ENCODE peak calls at places on chromosomes 5 and 9, in six cellular contexts. One of them, this sample, is unnamed.

GRCh38 chr9:79129865-79130480 is 441.8 kb upstream of the TLE4 start:
- DNase-seq in H1: no peak
- DNase-seq in body of pancreas: peak; percentile 64
- DNase-seq in CD8-positive, alpha-beta T cell: no peak
- DNase-seq in pancreas: peak; percentile 64
- DNase-seq in OCI-LY7: peak; percentile 7
- DNase-seq in this sample: no peak

GRCh38 chr5:125499969-125500368 is 753.5 kb upstream of the ZNF608 start:
- DNase-seq in H1: no peak
- DNase-seq in body of pancreas: no peak
- DNase-seq in CD8-positive, alpha-beta T cell: no peak
- DNase-seq in pancreas: no peak
- DNase-seq in OCI-LY7: no peak
- DNase-seq in this sample: no peak

GRCh38 chr5:132971483-132972435 is 8.3 kb upstream of the AFF4 start:
- DNase-seq in H1: no peak
- DNase-seq in body of pancreas: no peak
- DNase-seq in CD8-positive, alpha-beta T cell: no peak
- DNase-seq in pancreas: no peak
- DNase-seq in OCI-LY7: no peak
- DNase-seq in this sample: no peak

GRCh38 chr9:132125944-132126720 is 35.7 kb upstream of the NTNG2 start:
- DNase-seq in H1: no peak
- DNase-seq in body of pancreas: no peak
- DNase-seq in CD8-positive, alpha-beta T cell: no peak
- DNase-seq in pancreas: no peak
- DNase-seq in OCI-LY7: no peak
- DNase-seq in this sample: peak; percentile 31

GRCh38 chr9:38360880-38361836 is 31.3 kb upstream of the ALDH1B1 start:
- DNase-seq in H1: no peak
- DNase-seq in body of pancreas: no peak
- DNase-seq in CD8-positive, alpha-beta T cell: no peak
- DNase-seq in pancreas: no peak
- DNase-seq in OCI-LY7: no peak
- DNase-seq in this sample: no peak

GRCh38 chr5:82396396-82396795 is 118.2 kb upstream of the RPS23 start:
- DNase-seq in H1: no peak
- DNase-seq in body of pancreas: no peak
- DNase-seq in CD8-positive, alpha-beta T cell: no peak
- DNase-seq in pancreas: no peak
- DNase-seq in OCI-LY7: no peak
- DNase-seq in this sample: no peak

GRCh38 chr9:131361202-131361833 is 32.6 kb upstream of the PRRC2B start:
- DNase-seq in H1: no peak
- DNase-seq in body of pancreas: no peak
- DNase-seq in CD8-positive, alpha-beta T cell: no peak
- DNase-seq in pancreas: no peak
- DNase-seq in OCI-LY7: no peak
- DNase-seq in this sample: no peak

GRCh38 chr5:147481857-147482256 is 28.0 kb downstream of the DPYSL3 start:
- DNase-seq in H1: no peak
- DNase-seq in body of pancreas: no peak
- DNase-seq in CD8-positive, alpha-beta T cell: no peak
- DNase-seq in pancreas: no peak
- DNase-seq in OCI-LY7: no peak
- DNase-seq in this sample: no peak

GRCh38 chr5:56490971-56491468 is 257.9 kb upstream of the ANKRD55 start:
- DNase-seq in H1: no peak
- DNase-seq in body of pancreas: no peak
- DNase-seq in CD8-positive, alpha-beta T cell: no peak
- DNase-seq in pancreas: no peak
- DNase-seq in OCI-LY7: no peak
- DNase-seq in this sample: peak; percentile 36

GRCh38 chr9:14260101-14260500 is 53.8 kb downstream of the NFIB start:
- DNase-seq in H1: no peak
- DNase-seq in body of pancreas: no peak
- DNase-seq in CD8-positive, alpha-beta T cell: no peak
- DNase-seq in pancreas: no peak
- DNase-seq in OCI-LY7: no peak
- DNase-seq in this sample: no peak

GRCh38 chr9:73143606-73144328 is 7.9 kb upstream of the ANXA1 start:
- DNase-seq in H1: no peak
- DNase-seq in body of pancreas: no peak
- DNase-seq in CD8-positive, alpha-beta T cell: no peak
- DNase-seq in pancreas: no peak
- DNase-seq in OCI-LY7: no peak
- DNase-seq in this sample: no peak

GRCh38 chr9:109286571-109286977 is 34.3 kb downstream of the EPB41L4B start:
- DNase-seq in H1: no peak
- DNase-seq in body of pancreas: no peak
- DNase-seq in CD8-positive, alpha-beta T cell: no peak
- DNase-seq in pancreas: no peak
- DNase-seq in OCI-LY7: no peak
- DNase-seq in this sample: no peak

GRCh38 chr9:16664211-16664610 is 206.3 kb downstream of the BNC2 start:
- DNase-seq in H1: no peak
- DNase-seq in body of pancreas: no peak
- DNase-seq in CD8-positive, alpha-beta T cell: no peak
- DNase-seq in pancreas: no peak
- DNase-seq in OCI-LY7: no peak
- DNase-seq in this sample: no peak

GRCh38 chr9:20395671-20396070 is 226.6 kb downstream of the MLLT3 start:
- DNase-seq in H1: no peak
- DNase-seq in body of pancreas: no peak
- DNase-seq in CD8-positive, alpha-beta T cell: no peak
- DNase-seq in pancreas: no peak
- DNase-seq in OCI-LY7: no peak
- DNase-seq in this sample: no peak

GRCh38 chr5:34487202-34487879 is 168.8 kb upstream of the RAI14 start:
- DNase-seq in H1: no peak
- DNase-seq in body of pancreas: peak; percentile 48
- DNase-seq in CD8-positive, alpha-beta T cell: no peak
- DNase-seq in pancreas: peak; percentile 61
- DNase-seq in OCI-LY7: no peak
- DNase-seq in this sample: no peak

GRCh38 chr5:93100433-93100832 is 480.6 kb downstream of the NR2F1-AS1 start:
- DNase-seq in H1: no peak
- DNase-seq in body of pancreas: no peak
- DNase-seq in CD8-positive, alpha-beta T cell: no peak
- DNase-seq in pancreas: no peak
- DNase-seq in OCI-LY7: no peak
- DNase-seq in this sample: no peak

GRCh38 chr5:149497357-149497756 is 53.9 kb downstream of the CSNK1A1 start:
- DNase-seq in H1: no peak
- DNase-seq in body of pancreas: no peak
- DNase-seq in CD8-positive, alpha-beta T cell: no peak
- DNase-seq in pancreas: no peak
- DNase-seq in OCI-LY7: no peak
- DNase-seq in this sample: no peak

GRCh38 chr5:74935752-74936091 is 69.5 kb upstream of the FAM169A start:
- DNase-seq in H1: no peak
- DNase-seq in body of pancreas: no peak
- DNase-seq in CD8-positive, alpha-beta T cell: no peak
- DNase-seq in pancreas: no peak
- DNase-seq in OCI-LY7: no peak
- DNase-seq in this sample: no peak

GRCh38 chr5:62354028-62354874 is 48.2 kb downstream of the KIF2A start:
- DNase-seq in H1: no peak
- DNase-seq in body of pancreas: no peak
- DNase-seq in CD8-positive, alpha-beta T cell: no peak
- DNase-seq in pancreas: no peak
- DNase-seq in OCI-LY7: peak; percentile 67
- DNase-seq in this sample: peak; percentile 59

GRCh38 chr5:77843570-77844407 is 67.7 kb upstream of the TBCA start:
- DNase-seq in H1: no peak
- DNase-seq in body of pancreas: no peak
- DNase-seq in CD8-positive, alpha-beta T cell: no peak
- DNase-seq in pancreas: no peak
- DNase-seq in OCI-LY7: no peak
- DNase-seq in this sample: no peak

GRCh38 chr5:16773990-16774389 is 157.2 kb upstream of the RETREG1 start:
- DNase-seq in H1: no peak
- DNase-seq in body of pancreas: peak; percentile 66
- DNase-seq in CD8-positive, alpha-beta T cell: no peak
- DNase-seq in pancreas: peak; percentile 69
- DNase-seq in OCI-LY7: no peak
- DNase-seq in this sample: no peak

GRCh38 chr5:26959290-26959689 is 79.1 kb downstream of the CDH9 start:
- DNase-seq in H1: no peak
- DNase-seq in body of pancreas: no peak
- DNase-seq in CD8-positive, alpha-beta T cell: no peak
- DNase-seq in pancreas: no peak
- DNase-seq in OCI-LY7: no peak
- DNase-seq in this sample: no peak

GRCh38 chr9:134466869-134467616 is 140.8 kb downstream of the RXRA start:
- DNase-seq in H1: no peak
- DNase-seq in body of pancreas: no peak
- DNase-seq in CD8-positive, alpha-beta T cell: no peak
- DNase-seq in pancreas: no peak
- DNase-seq in OCI-LY7: no peak
- DNase-seq in this sample: no peak

GRCh38 chr5:111092062-111092853 is at the start of gene WDR36:
- DNase-seq in H1: peak; percentile 81
- DNase-seq in body of pancreas: peak; percentile 87
- DNase-seq in CD8-positive, alpha-beta T cell: peak; percentile 77
- DNase-seq in pancreas: peak; percentile 92
- DNase-seq in OCI-LY7: peak; percentile 94
- DNase-seq in this sample: peak; percentile 89

GRCh38 chr5:135606431-135606830 is 27.6 kb upstream of the CXCL14 start:
- DNase-seq in H1: no peak
- DNase-seq in body of pancreas: no peak
- DNase-seq in CD8-positive, alpha-beta T cell: no peak
- DNase-seq in pancreas: no peak
- DNase-seq in OCI-LY7: no peak
- DNase-seq in this sample: no peak

GRCh38 chr5:73273379-73274050 is 100.5 kb downstream of the TMEM174 start:
- DNase-seq in H1: no peak
- DNase-seq in body of pancreas: no peak
- DNase-seq in CD8-positive, alpha-beta T cell: no peak
- DNase-seq in pancreas: no peak
- DNase-seq in OCI-LY7: no peak
- DNase-seq in this sample: no peak

GRCh38 chr5:172417983-172418630 is 36.2 kb downstream of the SH3PXD2B start:
- DNase-seq in H1: no peak
- DNase-seq in body of pancreas: peak; percentile 88
- DNase-seq in CD8-positive, alpha-beta T cell: no peak
- DNase-seq in pancreas: peak; percentile 89
- DNase-seq in OCI-LY7: no peak
- DNase-seq in this sample: no peak

DNA sequence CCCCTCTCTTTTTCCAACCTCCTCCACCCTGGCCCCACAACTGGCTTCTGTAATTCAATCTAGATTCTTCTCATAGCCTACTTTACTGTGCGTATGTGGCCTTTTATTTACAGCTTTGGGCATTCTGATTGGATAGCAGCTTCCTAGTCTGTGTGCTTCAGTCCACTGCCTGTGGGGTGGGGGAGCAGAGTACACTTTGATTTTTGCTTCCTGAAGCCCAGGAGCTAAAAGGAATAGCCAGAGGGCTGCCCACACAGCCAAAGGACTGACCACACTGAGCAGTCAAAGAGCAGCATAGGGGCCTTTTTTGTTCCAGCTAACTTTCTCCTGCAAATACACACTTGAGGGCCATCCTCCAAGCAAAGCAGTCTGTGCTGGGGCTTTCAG is 30.5 kb downstream of the RUSC2 start:
- DNase-seq in H1: no peak
- DNase-seq in body of pancreas: no peak
- DNase-seq in CD8-positive, alpha-beta T cell: no peak
- DNase-seq in pancreas: no peak
- DNase-seq in OCI-LY7: no peak
- DNase-seq in this sample: no peak
- H3K4me1 ChIP-seq in H1: peaks cover 9% of the 10 kb centered on the region
- H3K4me1 ChIP-seq in body of pancreas: peaks cover 74% of the 10 kb centered on the region
- H3K4me1 ChIP-seq in CD8-positive, alpha-beta T cell: no peaks in the 10 kb centered on the region
- H3K4me1 ChIP-seq in pancreas: peaks cover 38% of the 10 kb centered on the region
- H3K4me1 ChIP-seq in OCI-LY7: no peaks in the 10 kb centered on the region
- H3K4me1 ChIP-seq in this sample: no peaks in the 10 kb centered on the region

DNA sequence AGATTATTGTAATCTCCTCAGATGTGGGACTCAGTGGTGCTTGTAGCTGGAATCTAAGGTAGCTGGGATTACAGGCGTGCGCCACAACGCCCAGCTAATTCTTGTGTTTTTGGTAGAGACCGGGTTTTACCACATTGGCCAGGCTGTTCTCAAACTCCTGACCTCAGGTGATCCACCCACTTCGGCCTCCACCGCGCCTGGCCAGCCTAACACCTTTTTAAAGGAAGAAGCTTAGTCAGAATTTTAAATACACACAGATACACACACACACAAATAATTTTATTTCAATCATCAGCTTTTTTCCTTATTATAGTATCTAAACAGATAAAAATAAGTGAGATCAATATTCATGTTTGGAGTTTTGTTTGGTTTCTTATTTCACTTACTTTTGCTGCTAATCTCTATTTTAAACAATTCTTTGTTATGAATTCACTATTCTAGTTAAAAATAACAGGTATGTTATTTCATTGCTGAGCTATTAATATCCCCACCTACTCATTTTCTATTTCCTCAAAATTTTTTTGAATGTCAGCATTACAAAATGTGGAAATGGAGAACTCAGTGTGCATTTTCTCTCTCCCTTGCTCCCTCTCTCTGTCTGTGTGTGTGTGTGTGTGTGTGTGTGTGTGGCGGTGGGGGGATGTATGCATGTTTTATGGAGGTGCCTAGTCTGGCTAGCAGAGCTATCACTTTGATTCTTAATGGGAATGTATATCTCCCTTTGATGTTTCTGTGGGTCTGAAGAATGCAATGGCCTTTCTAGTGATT is 960.6 kb upstream of the DMAC1 start:
- DNase-seq in H1: no peak
- DNase-seq in body of pancreas: no peak
- DNase-seq in CD8-positive, alpha-beta T cell: no peak
- DNase-seq in pancreas: no peak
- DNase-seq in OCI-LY7: no peak
- DNase-seq in this sample: no peak
- H3K4me3 ChIP-seq in H1: no peak overlapping the region
- H3K4me3 ChIP-seq in body of pancreas: no peak overlapping the region
- H3K4me3 ChIP-seq in CD8-positive, alpha-beta T cell: no peak overlapping the region
- H3K4me3 ChIP-seq in pancreas: no peak overlapping the region
- H3K4me3 ChIP-seq in OCI-LY7: no peak overlapping the region
- H3K4me3 ChIP-seq in this sample: no peak overlapping the region

DNA sequence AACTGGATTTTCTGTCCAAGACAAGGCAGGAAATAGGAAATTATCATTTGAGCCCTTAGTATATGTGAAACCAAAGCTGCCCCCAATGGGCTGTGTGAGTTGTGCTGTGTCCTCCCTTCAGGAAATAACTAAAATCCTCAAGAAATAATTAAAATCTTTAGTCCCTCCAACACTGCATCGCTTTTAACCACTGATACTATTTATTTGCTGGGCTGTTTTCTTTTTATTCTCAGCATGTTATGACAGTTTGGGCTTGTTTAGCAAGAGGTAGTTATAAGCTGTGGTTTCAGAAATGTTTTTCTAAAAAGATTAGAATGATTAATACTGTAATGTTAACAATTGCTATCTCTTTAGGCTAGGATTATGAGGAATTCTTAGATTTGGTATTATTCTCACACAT is 187.0 kb upstream of the KCNN2 start:
- DNase-seq in H1: no peak
- DNase-seq in body of pancreas: no peak
- DNase-seq in CD8-positive, alpha-beta T cell: no peak
- DNase-seq in pancreas: no peak
- DNase-seq in OCI-LY7: no peak
- DNase-seq in this sample: no peak
- H3K27ac ChIP-seq in H1: no peak overlapping the region
- H3K27ac ChIP-seq in body of pancreas: no peak overlapping the region
- H3K27ac ChIP-seq in CD8-positive, alpha-beta T cell: no peak overlapping the region
- H3K27ac ChIP-seq in pancreas: no peak overlapping the region
- H3K27ac ChIP-seq in OCI-LY7: no peak overlapping the region
- H3K27ac ChIP-seq in this sample: no peak overlapping the region

GRCh38 chr5:144187699-144188294 is 17.1 kb downstream of the KCTD16 start:
- DNase-seq in H1: no peak
- DNase-seq in body of pancreas: peak; percentile 24
- DNase-seq in CD8-positive, alpha-beta T cell: peak; percentile 54
- DNase-seq in pancreas: no peak
- DNase-seq in OCI-LY7: peak; percentile 89
- DNase-seq in this sample: peak; percentile 75
- H3K4me1 ChIP-seq in H1: no peaks in the 10 kb centered on the region
- H3K4me1 ChIP-seq in body of pancreas: no peaks in the 10 kb centered on the region
- H3K4me1 ChIP-seq in CD8-positive, alpha-beta T cell: peaks cover 61% of the 10 kb centered on the region
- H3K4me1 ChIP-seq in pancreas: peaks cover 9% of the 10 kb centered on the region
- H3K4me1 ChIP-seq in OCI-LY7: peaks cover 31% of the 10 kb centered on the region
- H3K4me1 ChIP-seq in this sample: peaks cover 74% of the 10 kb centered on the region

This sample was measured in CD4-positive, CD25-positive, alpha-beta regulatory T cell.